ENCODE peak calls at places on chromosomes 5 and 9, in five cellular contexts. S, U, L, M and T are unnamed samples.

GRCh38 chr9:127728808-127729207 is 6.3 kb downstream of the TOR2A start:
- DNase-seq in L (no peak), M (no peak), S (no peak), U (no peak), T (no peak)

GRCh38 chr5:113242481-113243348 is 192.1 kb downstream of the TSSK1B start:
- DNase-seq in U (no peak), M (no peak), L (no peak), S (no peak), T (no peak)

GRCh38 chr9:116247284-116247683 is 93.7 kb downstream of the PAPPA start:
- DNase-seq in U (no peak), S (no peak), M (no peak), L (no peak), T (no peak)

GRCh38 chr5:6712582-6713273 is 504 bp upstream of the TENT4A start:
- DNase-seq in S (peak; percentile 86), U (peak; percentile 88), L (peak; percentile 99), M (peak; percentile 96), T (peak; percentile 93)

GRCh38 chr5:1468247-1468612 is 23.0 kb upstream of the SLC6A3 start:
- DNase-seq in S (no peak), L (no peak), M (no peak), U (no peak), T (no peak)

GRCh38 chr9:112028242-112029221 is 131.9 kb downstream of the UGCG start:
- DNase-seq in L (no peak), U (no peak), S (no peak), M (peak; percentile 10), T (peak; percentile 1)

GRCh38 chr9:13351768-13352386 is 72.4 kb upstream of the MPDZ start:
- DNase-seq in L (no peak), U (no peak), M (no peak), S (no peak), T (no peak)

GRCh38 chr5:38734353-38734752 is 111.5 kb upstream of the OSMR start:
- DNase-seq in M (no peak), L (no peak), U (no peak), S (no peak), T (no peak)

GRCh38 chr5:107388111-107388861 is 282.5 kb downstream of the EFNA5 start:
- DNase-seq in U (no peak), S (peak; percentile 69), L (no peak), M (no peak), T (no peak)

GRCh38 chr5:72723584-72723983 is 92.9 kb upstream of the TNPO1 start:
- DNase-seq in M (no peak), L (no peak), S (no peak), U (no peak), T (no peak)

GRCh38 chr5:33808699-33809098 is 83.1 kb downstream of the ADAMTS12 start:
- DNase-seq in L (no peak), S (no peak), M (no peak), U (no peak), T (no peak)

GRCh38 chr9:14992516-14992915 is 82.3 kb upstream of the FREM1 start:
- DNase-seq in U (no peak), M (no peak), L (no peak), S (no peak), T (no peak)

GRCh38 chr9:27534658-27535209 is 5.1 kb upstream of the MOB3B start:
- DNase-seq in M (no peak), S (no peak), L (no peak), U (no peak), T (no peak)